ENCODE peak calls at places on chromosomes 5 and 9, in six cellular contexts. D is H9, H is neuronal stem cell, J is IMR-90, O is H1, C is trophoblast cell. N is an unnamed sample.

GRCh38 chr5:56002303-56002702 is 7.5 kb upstream of the IL6ST start:
- DNase-seq in D (no peak), H (no peak), J (no peak), O (no peak), C (no peak), N (no peak)

GRCh38 chr9:36871606-36872005 is 162.5 kb downstream of the PAX5 start:
- DNase-seq in D (no peak), H (no peak), J (no peak), O (no peak), C (no peak), N (no peak)

GRCh38 chr5:56415356-56415765 is 182.2 kb upstream of the ANKRD55 start:
- DNase-seq in D (no peak), H (no peak), J (peak), O (no peak), C (peak), N (peak)

GRCh38 chr9:101536351-101536750 is 2.7 kb downstream of the RNF20 start:
- DNase-seq in D (no peak), H (no peak), J (peak), O (no peak), C (no peak), N (peak)

GRCh38 chr5:119583684-119584083 is 45.7 kb upstream of the FAM170A start:
- DNase-seq in D (no peak), H (no peak), J (no peak), O (no peak), C (no peak), N (peak)

GRCh38 chr9:134324359-134325095 is 1.7 kb upstream of the RXRA start:
- DNase-seq in D (no peak), H (no peak), J (peak), O (no peak), C (peak), N (no peak)

GRCh38 chr9:32072568-32072967 is 311.9 kb upstream of the ACO1 start:
- DNase-seq in D (no peak), H (no peak), J (no peak), O (no peak), C (peak), N (no peak)

GRCh38 chr9:127793093-127793708 is 7.4 kb downstream of the CDK9 start:
- DNase-seq in D (no peak), H (no peak), J (peak), O (no peak), C (no peak), N (peak)

GRCh38 chr5:10652151-10652550 is 88.3 kb downstream of the ANKRD33B start:
- DNase-seq in D (no peak), H (no peak), J (peak), O (no peak), C (no peak), N (no peak)

GRCh38 chr5:137376127-137376526 is 123.0 kb downstream of the SPOCK1 start:
- DNase-seq in D (peak), H (no peak), J (no peak), O (no peak), C (no peak), N (no peak)

GRCh38 chr5:121189569-121190305 is 661.9 kb upstream of the FTMT start:
- DNase-seq in D (no peak), H (no peak), J (peak), O (no peak), C (peak), N (peak)

GRCh38 chr5:66021585-66021984 is 95.2 kb downstream of the ERBIN start:
- DNase-seq in D (no peak), H (no peak), J (no peak), O (no peak), C (no peak), N (no peak)

GRCh38 chr5:76953551-76954382 is 922 bp downstream of the CRHBP start:
- DNase-seq in D (peak), H (peak), J (no peak), O (no peak), C (no peak), N (peak)

GRCh38 chr5:107067391-107067790 is 603.3 kb downstream of the EFNA5 start:
- DNase-seq in D (peak), H (no peak), J (no peak), O (no peak), C (no peak), N (no peak)

GRCh38 chr5:142303576-142303975 is 21.2 kb downstream of the SPRY4 start:
- DNase-seq in D (no peak), H (no peak), J (peak), O (no peak), C (no peak), N (no peak)

GRCh38 chr5:151509231-151509630 is 61.8 kb downstream of the SLC36A1 start:
- DNase-seq in D (no peak), H (no peak), J (no peak), O (no peak), C (no peak), N (no peak)

GRCh38 chr9:69470186-69470977 is 145.4 kb downstream of the ENTREP1 start:
- DNase-seq in D (no peak), H (no peak), J (no peak), O (no peak), C (no peak), N (no peak)

GRCh38 chr5:59757442-59757841 is 136.1 kb downstream of the PDE4D start:
- DNase-seq in D (no peak), H (no peak), J (no peak), O (no peak), C (no peak), N (peak)

GRCh38 chr9:94967481-94967880 is 241.0 kb downstream of the AOPEP start:
- DNase-seq in D (no peak), H (no peak), J (no peak), O (no peak), C (no peak), N (no peak)

GRCh38 chr9:106752581-106752980 is 110.4 kb upstream of the ZNF462 start:
- DNase-seq in D (no peak), H (no peak), J (peak), O (no peak), C (no peak), N (peak)

GRCh38 chr9:127568618-127568970 is 43.5 kb upstream of the STXBP1 start:
- DNase-seq in D (peak), H (no peak), J (no peak), O (no peak), C (no peak), N (no peak)

GRCh38 chr5:113034182-113034773 is 57.7 kb downstream of the DCP2 start:
- DNase-seq in D (no peak), H (no peak), J (peak), O (no peak), C (no peak), N (peak)

GRCh38 chr5:43514471-43514815 is 505 bp downstream of the C5orf34 start:
- DNase-seq in D (no peak), H (no peak), J (peak), O (no peak), C (peak), N (peak)

GRCh38 chr9:137276757-137277328 is 683 bp upstream of the TOR4A start:
- DNase-seq in D (peak), H (no peak), J (peak), O (no peak), C (no peak), N (peak)

GRCh38 chr9:136462664-136463063 is 20.2 kb downstream of the SEC16A start:
- DNase-seq in D (no peak), H (no peak), J (no peak), O (no peak), C (no peak), N (no peak)

GRCh38 chr5:176653401-176653800 is 6.1 kb downstream of the TSPAN17 start:
- DNase-seq in D (no peak), H (no peak), J (peak), O (no peak), C (no peak), N (no peak)

GRCh38 chr5:79495311-79495710 is 18.6 kb downstream of the HOMER1 start:
- DNase-seq in D (no peak), H (no peak), J (peak), O (no peak), C (peak), N (peak)

GRCh38 chr5:179825655-179826182 is 5.0 kb downstream of the SQSTM1 start:
- DNase-seq in D (no peak), H (no peak), J (no peak), O (no peak), C (no peak), N (peak)

GRCh38 chr9:4303002-4303401 is 3.1 kb upstream of the GLIS3 start:
- DNase-seq in D (no peak), H (no peak), J (peak), O (no peak), C (no peak), N (peak)

GRCh38 chr5:142971296-142972013 is 201.3 kb downstream of the ARHGAP26 start:
- DNase-seq in D (no peak), H (no peak), J (no peak), O (no peak), C (no peak), N (no peak)

GRCh38 chr9:31030741-31031202 is 1353.7 kb upstream of the ACO1 start:
- DNase-seq in D (peak), H (peak), J (no peak), O (peak), C (no peak), N (peak)

GRCh38 chr9:96491079-96491879 is 41.3 kb downstream of the HABP4 start:
- DNase-seq in D (no peak), H (no peak), J (peak), O (no peak), C (no peak), N (no peak)

GRCh38 chr9:91776409-91777365 is 173.3 kb downstream of the ROR2 start:
- DNase-seq in D (no peak), H (no peak), J (peak), O (no peak), C (no peak), N (peak)

GRCh38 chr9:131258186-131258585 is 18.1 kb downstream of the FAM78A start:
- DNase-seq in D (no peak), H (no peak), J (no peak), O (no peak), C (no peak), N (no peak)

GRCh38 chr5:93756372-93756771 is 15.0 kb upstream of the POU5F2 start:
- DNase-seq in D (no peak), H (no peak), J (no peak), O (no peak), C (no peak), N (no peak)

GRCh38 chr9:35732185-35733108 is at the start of the genes CREB3 and TLN1:
- DNase-seq in D (peak), H (peak), J (peak), O (peak), C (peak), N (peak)
- H3K14ac ChIP-seq in D (peak), H (peak), J (peak), O (no peak), C (peak), N (peak)

GRCh38 chr9:12812710-12813109 is 37.9 kb downstream of the LURAP1L start:
- DNase-seq in D (no peak), H (no peak), J (no peak), O (no peak), C (no peak), N (no peak)
- H3K14ac ChIP-seq in D (no peak), H (no peak), J (no peak), O (no peak), C (no peak), N (no peak)

GRCh38 chr5:147169399-147169798 is 65.4 kb upstream of the STK32A start:
- DNase-seq in D (no peak), H (no peak), J (peak), O (no peak), C (no peak), N (peak)
- H3K14ac ChIP-seq in D (no peak), H (no peak), J (no peak), O (no peak), C (no peak), N (no peak)

DNA sequence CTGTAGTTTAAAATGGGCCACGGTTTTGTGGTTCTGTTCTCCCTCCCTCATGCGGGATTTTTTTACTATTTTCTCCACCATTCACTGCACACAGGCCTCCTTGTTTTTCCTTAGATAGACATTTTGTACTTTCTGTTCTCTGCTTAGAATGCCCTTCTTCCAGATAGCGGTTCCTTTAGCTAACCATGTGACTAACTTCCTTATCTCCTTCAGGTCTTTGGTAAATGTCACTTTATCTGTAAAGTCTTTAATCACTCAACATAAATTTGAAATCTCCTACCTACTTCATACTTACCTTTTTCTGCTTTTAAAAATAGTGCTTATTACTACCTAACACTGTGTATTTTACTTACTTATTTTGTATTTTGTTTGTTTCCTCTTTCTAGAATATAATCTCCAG is 15.0 kb downstream of the FER start:
- DNase-seq in D (no peak), H (no peak), J (no peak), O (no peak), C (no peak), N (no peak)
- H3K14ac ChIP-seq in D (no peak), H (no peak), J (no peak), O (no peak), C (no peak), N (no peak)

DNA sequence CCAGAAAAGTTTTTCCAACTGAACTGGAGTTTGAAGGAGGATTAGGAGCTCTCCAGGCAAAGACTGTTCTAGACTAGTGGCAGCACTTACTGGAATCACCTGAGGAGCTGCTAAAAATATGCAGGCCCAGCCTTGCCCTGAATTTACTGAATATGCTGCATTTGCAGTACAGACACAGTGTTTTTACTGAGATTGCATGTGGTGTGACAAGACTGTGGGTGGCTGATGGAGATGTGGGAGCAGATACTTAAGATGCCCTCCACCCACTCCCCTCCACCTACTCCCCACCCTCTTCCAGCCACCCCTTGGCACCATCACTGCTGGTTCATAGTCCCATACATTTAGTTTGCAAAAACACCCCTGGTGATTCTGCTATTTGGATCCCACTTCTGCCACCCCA is 64.1 kb upstream of the HRH2 start:
- DNase-seq in D (no peak), H (no peak), J (no peak), O (no peak), C (no peak), N (no peak)
- H3K14ac ChIP-seq in D (no peak), H (no peak), J (no peak), O (no peak), C (no peak), N (no peak)

GRCh38 chr5:167850901-167851300 is 440.5 kb upstream of the WWC1 start:
- DNase-seq in D (no peak), H (no peak), J (no peak), O (no peak), C (no peak), N (peak)
- H3K14ac ChIP-seq in D (no peak), H (no peak), J (no peak), O (no peak), C (no peak), N (no peak)

DNA sequence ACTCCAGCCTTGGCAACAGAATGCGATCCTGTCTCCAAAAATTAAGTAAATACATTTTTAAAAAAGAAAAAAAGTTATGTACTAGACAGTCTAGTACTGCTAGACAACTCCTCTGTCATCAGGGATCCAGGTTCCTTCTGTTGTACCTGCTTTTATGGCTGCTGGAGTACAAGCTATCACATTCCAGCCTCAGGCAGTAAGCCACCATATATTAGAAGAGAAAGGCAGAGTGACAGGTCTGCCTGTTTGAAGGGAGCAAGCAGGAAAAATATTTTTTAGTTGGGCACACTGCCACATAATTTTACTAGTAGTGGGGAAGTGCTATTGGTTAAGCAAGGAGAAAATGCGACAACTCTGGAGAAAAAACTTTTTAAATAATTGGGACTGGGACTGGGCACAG is 10.9 kb downstream of the RPS6 start:
- DNase-seq in D (no peak), H (no peak), J (no peak), O (no peak), C (no peak), N (no peak)
- H3K14ac ChIP-seq in D (no peak), H (no peak), J (no peak), O (no peak), C (no peak), N (no peak)

GRCh38 chr5:164137095-164137494 is 631.7 kb downstream of the MAT2B start:
- DNase-seq in D (no peak), H (no peak), J (no peak), O (no peak), C (no peak), N (no peak)
- H3K14ac ChIP-seq in D (no peak), H (no peak), J (no peak), O (no peak), C (no peak), N (no peak)